ENCODE peak calls at places on chromosome 14, in four cellular contexts. J, E, I and R are unnamed samples.

GRCh38 chr14:99040711-99041110 is 231.3 kb downstream of the BCL11B start:
- DNase-seq in J (no peak), E (no peak), I (no peak), R (no peak)

GRCh38 chr14:100236873-100237272 is 2.1 kb upstream of the YY1 start:
- DNase-seq in J (no peak), E (no peak), I (no peak), R (no peak)

GRCh38 chr14:24253936-24254335 is 9.0 kb downstream of the TGM1 start:
- DNase-seq in J (no peak), E (no peak), I (no peak), R (no peak)

GRCh38 chr14:22555573-22556011 is 33.4 kb downstream of the DAD1 start:
- DNase-seq in J (no peak), E (peak; percentile 52), I (no peak), R (no peak)

GRCh38 chr14:105533391-105533790 is 7.0 kb downstream of the TMEM121 start:
- DNase-seq in J (no peak), E (no peak), I (no peak), R (no peak)

GRCh38 chr14:61256826-61257468 is 24.2 kb downstream of the TMEM30B start:
- DNase-seq in J (no peak), E (no peak), I (no peak), R (no peak)

GRCh38 chr14:95652171-95652570 is 34.1 kb upstream of the TCL1B start:
- DNase-seq in J (no peak), E (no peak), I (no peak), R (no peak)

GRCh38 chr14:100623557-100623956 is 36.3 kb upstream of the BEGAIN start:
- DNase-seq in J (no peak), E (no peak), I (no peak), R (no peak)

GRCh38 chr14:105859717-105860614 is 333.6 kb downstream of the TMEM121 start:
- DNase-seq in J (no peak), E (no peak), I (no peak), R (no peak)

GRCh38 chr14:103105580-103106168 is 11.1 kb downstream of the EXOC3L4 start:
- DNase-seq in J (no peak), E (no peak), I (no peak), R (no peak)

GRCh38 chr14:40336846-40337245 is 904.6 kb upstream of the FBXO33 start:
- DNase-seq in J (no peak), E (no peak), I (no peak), R (no peak)

GRCh38 chr14:56333361-56334279 is 215.4 kb downstream of the PELI2 start:
- DNase-seq in J (no peak), E (peak; percentile 93), I (no peak), R (peak; percentile 96)

GRCh38 chr14:70919774-70920173 is 12.5 kb downstream of the PCNX1 start:
- DNase-seq in J (no peak), E (peak; percentile 37), I (no peak), R (peak; percentile 55)

GRCh38 chr14:22319526-22320352 is 269.3 kb downstream of the DAD1 start:
- DNase-seq in J (no peak), E (peak; percentile 61), I (no peak), R (peak; percentile 65)

GRCh38 chr14:97027256-97027999 is 230.2 kb downstream of the VRK1 start:
- DNase-seq in J (peak; percentile 87), E (no peak), I (no peak), R (no peak)

DNA sequence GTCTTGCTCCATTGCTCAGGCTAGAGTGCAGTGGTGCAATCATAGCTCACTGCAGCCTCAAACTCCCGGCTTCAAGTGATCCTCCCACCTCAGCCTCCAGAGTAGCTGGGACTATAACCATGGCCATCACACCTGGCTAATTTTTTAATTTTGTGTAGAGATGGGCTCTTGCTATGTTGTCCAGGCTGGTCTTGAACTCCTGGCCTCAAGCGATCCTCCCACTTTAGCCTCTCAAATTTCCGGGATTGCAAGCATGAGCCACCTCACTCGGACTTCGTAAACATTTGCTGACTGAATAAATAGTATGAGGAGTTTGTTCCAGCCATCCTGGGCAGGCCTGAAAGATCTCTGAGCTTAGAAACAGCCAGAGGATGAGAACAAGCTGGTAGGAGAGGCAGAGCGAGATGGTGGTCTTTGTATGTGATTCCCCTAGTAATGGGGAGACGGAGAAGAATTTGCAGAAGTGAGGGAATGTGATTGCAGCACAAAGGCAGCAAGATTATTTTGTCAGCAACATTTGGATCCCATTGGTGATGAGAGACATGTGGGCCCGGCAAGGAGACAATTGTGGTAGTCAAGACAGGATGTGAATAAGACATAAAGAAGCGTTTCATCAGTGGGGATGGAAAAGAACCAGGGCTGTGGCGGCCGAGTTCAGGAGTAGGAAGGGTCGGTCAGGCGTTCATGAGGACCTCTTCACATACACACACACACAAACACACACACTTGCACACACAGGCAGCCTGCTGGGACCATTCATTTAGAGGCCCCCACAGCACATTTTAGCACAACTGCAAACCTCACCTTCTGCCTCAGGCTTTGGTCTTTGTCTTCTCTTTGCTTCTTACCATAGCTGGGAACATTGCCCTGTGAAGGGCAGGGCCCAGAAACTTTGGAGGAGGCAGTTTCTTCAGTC is 155.5 kb downstream of the ZFP36L1 start:
- DNase-seq in J (no peak), E (peak; percentile 58), I (no peak), R (peak; percentile 75)
- H3K14ac ChIP-seq in J (no peak overlapping the region), E (peak overlapping the region; percentile 83), I (no peak overlapping the region), R (no peak overlapping the region)

DNA sequence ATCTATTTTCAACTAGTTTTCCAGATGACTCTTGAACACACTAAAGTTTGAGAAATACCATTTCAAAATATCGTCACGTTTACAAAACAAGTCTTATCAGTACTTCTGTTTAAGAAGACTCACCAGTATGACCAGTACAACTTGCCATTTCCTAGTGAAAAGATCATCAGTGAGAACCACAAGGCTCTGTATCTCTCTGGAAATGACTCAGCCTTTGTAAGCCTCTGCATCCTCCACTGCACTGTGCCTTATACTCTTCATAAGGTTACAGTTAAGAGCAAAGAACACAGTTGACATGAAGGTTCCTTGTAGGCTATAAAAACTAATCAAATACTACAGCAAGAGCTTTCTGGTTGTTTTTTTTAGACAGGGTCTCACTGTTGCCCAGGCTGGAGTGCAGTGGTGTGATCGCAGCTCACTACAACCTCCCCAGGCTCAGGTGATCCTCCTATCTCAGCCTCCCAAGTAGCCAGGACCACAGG is 5.7 kb upstream of the VTI1B start:
- DNase-seq in J (no peak), E (peak; percentile 98), I (no peak), R (peak; percentile 92)
- H3K4me3 ChIP-seq in J (no peak overlapping the region), E (no peak overlapping the region), I (no peak overlapping the region), R (no peak overlapping the region)

GRCh38 chr14:94383777-94384176 is 4.6 kb downstream of the SERPINA1 start:
- DNase-seq in J (no peak), E (no peak), I (no peak), R (no peak)

GRCh38 chr14:94384342-94384741 is 4.1 kb downstream of the SERPINA1 start:
- DNase-seq in J (no peak), E (no peak), I (no peak), R (no peak)

GRCh38 chr14:94386085-94387031 is 2.0 kb downstream of the SERPINA1 start:
- DNase-seq in J (no peak), E (no peak), I (no peak), R (no peak)

GRCh38 chr14:94387051-94388026 is 1.1 kb downstream of the SERPINA1 start:
- DNase-seq in J (no peak), E (no peak), I (no peak), R (no peak)

DNA sequence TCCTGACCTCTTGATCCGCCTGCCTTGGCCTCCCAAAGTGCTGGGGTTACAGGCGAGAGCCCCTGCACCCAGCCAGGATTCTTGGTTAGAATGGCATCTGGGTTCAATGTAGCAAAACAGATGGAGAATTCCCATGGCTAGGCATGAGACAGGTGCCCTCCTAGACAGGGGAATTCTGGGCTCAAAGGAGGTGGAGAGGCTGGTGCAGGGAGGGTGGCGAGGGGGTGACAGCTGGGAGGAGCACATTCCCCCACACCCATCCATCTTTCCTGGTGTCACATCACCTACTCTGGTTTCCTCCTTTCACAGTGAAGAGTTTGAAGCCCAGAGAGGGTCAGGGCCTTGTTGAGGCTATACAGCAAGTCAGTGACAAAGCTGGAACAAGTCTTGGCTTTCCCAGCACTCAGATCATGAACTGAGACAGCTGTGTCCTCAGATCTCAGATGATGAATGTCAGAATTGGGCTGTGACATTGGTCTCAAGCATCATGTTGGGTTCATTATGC is 2.8 kb downstream of the SERPINA1 start:
- DNase-seq in J (no peak), E (no peak), I (no peak), R (no peak)
- H2BK15ac ChIP-seq in J (no peak overlapping the region), E (no peak overlapping the region), I (no peak overlapping the region), R (no peak overlapping the region)

DNA sequence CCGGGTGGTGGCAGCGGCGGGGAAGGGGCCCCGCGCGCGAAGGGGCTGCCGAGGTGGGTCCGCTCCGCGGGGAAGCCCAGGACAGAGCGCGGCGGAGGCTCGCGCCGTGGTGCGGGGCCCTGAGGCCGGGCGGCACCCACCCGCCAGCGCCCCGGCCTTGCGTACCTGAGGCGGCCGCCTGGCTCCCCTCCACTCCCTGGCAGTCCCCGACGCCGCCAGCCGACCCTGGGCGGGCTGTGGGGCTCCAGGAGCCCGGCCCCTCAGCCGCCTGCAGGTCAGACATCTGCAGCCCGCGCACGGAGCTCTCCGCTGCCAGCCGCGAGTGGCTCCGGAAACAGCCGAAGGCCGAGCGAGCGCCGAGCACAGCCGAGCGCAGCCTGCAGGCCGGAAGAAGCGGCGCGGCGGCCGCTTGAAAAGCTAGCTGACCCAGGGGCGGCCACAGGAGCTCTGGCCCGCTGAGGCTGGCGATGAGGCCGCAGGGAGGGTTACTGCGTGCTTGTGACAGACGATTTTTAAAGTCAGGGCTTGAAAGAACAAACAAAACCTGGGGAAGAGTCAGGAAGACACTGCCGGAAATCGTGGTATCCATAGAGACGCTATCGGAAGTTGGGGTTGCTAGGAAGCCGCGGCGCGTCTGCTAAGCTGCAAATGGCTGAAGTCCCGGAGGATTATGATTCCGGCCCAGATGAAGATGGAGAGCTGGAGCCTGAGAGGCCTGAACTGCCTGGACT is at the start of the genes SAMD15 and TMED8:
- DNase-seq in J (peak; percentile 88), E (peak; percentile 80), I (peak; percentile 29), R (peak; percentile 87)
- H3K14ac ChIP-seq in J (no peak within 1 kb of the TSS), E (peak within 1 kb of the TSS; percentile 75), I (no peak within 1 kb of the TSS), R (no peak within 1 kb of the TSS)

GRCh38 chr14:52948039-52948438 is 2.8 kb downstream of the FERMT2 start:
- DNase-seq in J (no peak), E (no peak), I (no peak), R (peak; percentile 58)
- H3K4me3 ChIP-seq in J (no peak overlapping the region), E (peak overlapping the region; percentile 99), I (peak overlapping the region; percentile 5), R (peak overlapping the region; percentile 100)